ENCODE peak calls at places on chromosomes 1 and 21, in nine cellular contexts. One of them, this sample, is unnamed.

GRCh38 chr1:110634455-110635281 is 28.5 kb upstream of the KCNA2 start:
- DNase-seq in Panc1: no peak
- DNase-seq in spleen: peak
- DNase-seq in GM12892: peak
- DNase-seq in prostate gland: peak
- DNase-seq in GM23338: no peak
- DNase-seq in GM12891: peak
- DNase-seq in GM12878: peak
- DNase-seq in suprapubic skin: no peak
- DNase-seq in this sample: peak

GRCh38 chr1:924619-925323 is 1.0 kb downstream of the SAMD11 start:
- DNase-seq in Panc1: no peak
- DNase-seq in spleen: no peak
- DNase-seq in GM12892: no peak
- DNase-seq in prostate gland: no peak
- DNase-seq in GM23338: peak
- DNase-seq in GM12891: no peak
- DNase-seq in GM12878: no peak
- DNase-seq in suprapubic skin: no peak
- DNase-seq in this sample: no peak

GRCh38 chr1:228416217-228416971 is at the start of gene TRIM17:
- DNase-seq in Panc1: no peak
- DNase-seq in spleen: peak
- DNase-seq in GM12892: no peak
- DNase-seq in prostate gland: no peak
- DNase-seq in GM23338: peak
- DNase-seq in GM12891: peak
- DNase-seq in GM12878: no peak
- DNase-seq in suprapubic skin: peak
- DNase-seq in this sample: no peak

GRCh38 chr1:921011-921837 is 2.5 kb upstream of the SAMD11 start:
- DNase-seq in Panc1: no peak
- DNase-seq in spleen: no peak
- DNase-seq in GM12892: no peak
- DNase-seq in prostate gland: no peak
- DNase-seq in GM23338: peak
- DNase-seq in GM12891: no peak
- DNase-seq in GM12878: no peak
- DNase-seq in suprapubic skin: no peak
- DNase-seq in this sample: no peak

GRCh38 chr1:110062612-110063011 is 7.9 kb downstream of the ALX3 start:
- DNase-seq in Panc1: no peak
- DNase-seq in spleen: no peak
- DNase-seq in GM12892: no peak
- DNase-seq in prostate gland: no peak
- DNase-seq in GM23338: no peak
- DNase-seq in GM12891: no peak
- DNase-seq in GM12878: no peak
- DNase-seq in suprapubic skin: no peak
- DNase-seq in this sample: no peak

GRCh38 chr1:225772323-225772768 is 5.3 kb upstream of the SRP9 start:
- DNase-seq in Panc1: peak
- DNase-seq in spleen: peak
- DNase-seq in GM12892: peak
- DNase-seq in prostate gland: peak
- DNase-seq in GM23338: peak
- DNase-seq in GM12891: no peak
- DNase-seq in GM12878: no peak
- DNase-seq in suprapubic skin: peak
- DNase-seq in this sample: peak

GRCh38 chr21:43995521-43996105 is 16.5 kb upstream of the TRAPPC10 start:
- DNase-seq in Panc1: no peak
- DNase-seq in spleen: peak
- DNase-seq in GM12892: no peak
- DNase-seq in prostate gland: no peak
- DNase-seq in GM23338: no peak
- DNase-seq in GM12891: no peak
- DNase-seq in GM12878: no peak
- DNase-seq in suprapubic skin: no peak
- DNase-seq in this sample: no peak

GRCh38 chr1:210236386-210236839 is 3.8 kb downstream of the SERTAD4 start:
- DNase-seq in Panc1: no peak
- DNase-seq in spleen: no peak
- DNase-seq in GM12892: no peak
- DNase-seq in prostate gland: no peak
- DNase-seq in GM23338: no peak
- DNase-seq in GM12891: no peak
- DNase-seq in GM12878: no peak
- DNase-seq in suprapubic skin: no peak
- DNase-seq in this sample: no peak

GRCh38 chr1:54376085-54377039 is 29.8 kb downstream of the SSBP3 start:
- DNase-seq in Panc1: no peak
- DNase-seq in spleen: no peak
- DNase-seq in GM12892: peak
- DNase-seq in prostate gland: no peak
- DNase-seq in GM23338: no peak
- DNase-seq in GM12891: peak
- DNase-seq in GM12878: peak
- DNase-seq in suprapubic skin: no peak
- DNase-seq in this sample: no peak

GRCh38 chr21:42056468-42056867 is 14.6 kb upstream of the UMODL1 start:
- DNase-seq in Panc1: no peak
- DNase-seq in spleen: peak
- DNase-seq in GM12892: no peak
- DNase-seq in prostate gland: peak
- DNase-seq in GM23338: no peak
- DNase-seq in GM12891: no peak
- DNase-seq in GM12878: no peak
- DNase-seq in suprapubic skin: no peak
- DNase-seq in this sample: no peak

GRCh38 chr1:8239306-8240023 is 78.4 kb upstream of the SLC45A1 start:
- DNase-seq in Panc1: no peak
- DNase-seq in spleen: peak
- DNase-seq in GM12892: no peak
- DNase-seq in prostate gland: no peak
- DNase-seq in GM23338: peak
- DNase-seq in GM12891: no peak
- DNase-seq in GM12878: no peak
- DNase-seq in suprapubic skin: no peak
- DNase-seq in this sample: peak

GRCh38 chr1:10104844-10105243 is 72.1 kb downstream of the UBE4B start:
- DNase-seq in Panc1: no peak
- DNase-seq in spleen: no peak
- DNase-seq in GM12892: no peak
- DNase-seq in prostate gland: no peak
- DNase-seq in GM23338: no peak
- DNase-seq in GM12891: no peak
- DNase-seq in GM12878: no peak
- DNase-seq in suprapubic skin: no peak
- DNase-seq in this sample: no peak

GRCh38 chr21:31893841-31894240 is 21.0 kb downstream of the HUNK start:
- DNase-seq in Panc1: no peak
- DNase-seq in spleen: no peak
- DNase-seq in GM12892: no peak
- DNase-seq in prostate gland: no peak
- DNase-seq in GM23338: no peak
- DNase-seq in GM12891: no peak
- DNase-seq in GM12878: no peak
- DNase-seq in suprapubic skin: no peak
- DNase-seq in this sample: no peak

GRCh38 chr1:63835075-63835633 is 61.3 kb downstream of the ROR1 start:
- DNase-seq in Panc1: no peak
- DNase-seq in spleen: no peak
- DNase-seq in GM12892: no peak
- DNase-seq in prostate gland: no peak
- DNase-seq in GM23338: no peak
- DNase-seq in GM12891: no peak
- DNase-seq in GM12878: no peak
- DNase-seq in suprapubic skin: no peak
- DNase-seq in this sample: no peak

GRCh38 chr1:11749203-11749689 is 12.7 kb upstream of the C1orf167 start:
- DNase-seq in Panc1: no peak
- DNase-seq in spleen: peak
- DNase-seq in GM12892: peak
- DNase-seq in prostate gland: peak
- DNase-seq in GM23338: peak
- DNase-seq in GM12891: peak
- DNase-seq in GM12878: no peak
- DNase-seq in suprapubic skin: no peak
- DNase-seq in this sample: no peak

GRCh38 chr21:45266518-45267389 is 20.9 kb downstream of the POFUT2 start:
- DNase-seq in Panc1: no peak
- DNase-seq in spleen: peak
- DNase-seq in GM12892: no peak
- DNase-seq in prostate gland: no peak
- DNase-seq in GM23338: no peak
- DNase-seq in GM12891: no peak
- DNase-seq in GM12878: no peak
- DNase-seq in suprapubic skin: peak
- DNase-seq in this sample: peak

DNA sequence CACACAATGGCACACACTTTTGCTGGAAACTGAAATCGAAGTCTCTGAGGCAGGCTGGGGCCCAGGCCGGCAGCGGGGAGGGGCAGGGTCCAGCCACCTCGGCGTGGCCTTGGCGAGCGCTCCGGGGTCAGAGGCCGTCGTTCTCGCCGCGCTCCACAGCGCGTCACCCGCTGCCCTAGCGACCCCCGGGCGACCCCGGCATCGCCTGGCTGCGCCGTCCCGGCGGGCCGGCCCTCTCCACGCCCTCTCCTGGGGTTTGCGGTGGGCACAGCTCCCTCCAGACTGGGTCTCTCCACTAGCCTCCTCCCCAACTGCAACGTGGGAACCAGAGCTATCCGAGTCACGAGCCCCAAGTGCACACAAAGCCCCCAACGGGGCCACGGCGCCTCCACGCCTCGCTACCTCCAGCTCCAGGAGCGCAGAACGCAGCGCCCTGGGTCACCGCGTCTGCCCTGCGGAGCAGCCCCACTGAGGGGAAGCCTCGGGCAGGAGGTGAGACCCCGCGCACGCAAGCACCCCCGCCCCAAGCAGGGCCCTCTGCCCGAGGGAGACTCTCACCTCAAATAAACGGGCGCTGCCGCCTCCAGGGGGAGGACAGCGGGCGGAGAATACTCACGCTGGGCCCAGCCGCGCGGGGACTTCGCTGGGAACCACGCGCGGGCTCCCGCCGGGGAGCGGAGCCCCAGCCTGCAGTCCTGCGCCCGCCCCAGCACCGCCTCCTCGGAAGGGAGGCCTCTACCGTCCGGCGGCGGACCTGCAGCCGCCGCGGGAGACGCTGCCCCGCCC is 134.0 kb upstream of the BARHL2 start:
- DNase-seq in Panc1: no peak
- DNase-seq in spleen: peak
- DNase-seq in GM12892: peak
- DNase-seq in prostate gland: peak
- DNase-seq in GM23338: peak
- DNase-seq in GM12891: peak
- DNase-seq in GM12878: no peak
- DNase-seq in suprapubic skin: peak
- DNase-seq in this sample: peak
- TF ChIP-seq POLR2AphosphoS5 in Panc1: no peak
- TF ChIP-seq POLR2AphosphoS5 in spleen: no peak
- TF ChIP-seq POLR2AphosphoS5 in GM12892: no peak
- TF ChIP-seq POLR2AphosphoS5 in prostate gland: no peak
- TF ChIP-seq POLR2AphosphoS5 in GM23338: no peak
- TF ChIP-seq POLR2AphosphoS5 in GM12891: no peak
- TF ChIP-seq POLR2AphosphoS5 in GM12878: no peak
- TF ChIP-seq POLR2AphosphoS5 in suprapubic skin: no peak
- TF ChIP-seq POLR2AphosphoS5 in this sample: no peak

GRCh38 chr1:155051342-155051776 is 243 bp downstream of the ADAM15 start:
- DNase-seq in Panc1: no peak
- DNase-seq in spleen: no peak
- DNase-seq in GM12892: no peak
- DNase-seq in prostate gland: no peak
- DNase-seq in GM23338: no peak
- DNase-seq in GM12891: no peak
- DNase-seq in GM12878: no peak
- DNase-seq in suprapubic skin: no peak
- DNase-seq in this sample: no peak
- TF ChIP-seq POLR2AphosphoS5 in Panc1: no peak
- TF ChIP-seq POLR2AphosphoS5 in spleen: peak
- TF ChIP-seq POLR2AphosphoS5 in GM12892: no peak
- TF ChIP-seq POLR2AphosphoS5 in prostate gland: no peak
- TF ChIP-seq POLR2AphosphoS5 in GM23338: peak
- TF ChIP-seq POLR2AphosphoS5 in GM12891: no peak
- TF ChIP-seq POLR2AphosphoS5 in GM12878: no peak
- TF ChIP-seq POLR2AphosphoS5 in suprapubic skin: no peak
- TF ChIP-seq POLR2AphosphoS5 in this sample: peak

GRCh38 chr21:35048183-35048601 is 910 bp downstream of the RUNX1 start:
- DNase-seq in Panc1: no peak
- DNase-seq in spleen: peak
- DNase-seq in GM12892: no peak
- DNase-seq in prostate gland: no peak
- DNase-seq in GM23338: no peak
- DNase-seq in GM12891: no peak
- DNase-seq in GM12878: no peak
- DNase-seq in suprapubic skin: no peak
- DNase-seq in this sample: no peak

GRCh38 chr21:35051287-35051818 is 2.3 kb upstream of the RUNX1 start:
- DNase-seq in Panc1: no peak
- DNase-seq in spleen: peak
- DNase-seq in GM12892: peak
- DNase-seq in prostate gland: peak
- DNase-seq in GM23338: peak
- DNase-seq in GM12891: peak
- DNase-seq in GM12878: no peak
- DNase-seq in suprapubic skin: peak
- DNase-seq in this sample: peak

GRCh38 chr21:35050348-35051286 is 1.5 kb upstream of the RUNX1 start:
- DNase-seq in Panc1: no peak
- DNase-seq in spleen: no peak
- DNase-seq in GM12892: no peak
- DNase-seq in prostate gland: no peak
- DNase-seq in GM23338: no peak
- DNase-seq in GM12891: no peak
- DNase-seq in GM12878: no peak
- DNase-seq in suprapubic skin: no peak
- DNase-seq in this sample: peak

GRCh38 chr21:35046880-35047229 is 2.2 kb downstream of the RUNX1 start:
- DNase-seq in Panc1: no peak
- DNase-seq in spleen: peak
- DNase-seq in GM12892: no peak
- DNase-seq in prostate gland: no peak
- DNase-seq in GM23338: no peak
- DNase-seq in GM12891: no peak
- DNase-seq in GM12878: no peak
- DNase-seq in suprapubic skin: no peak
- DNase-seq in this sample: no peak

GRCh38 chr21:35048706-35049617 is at the start of gene RUNX1:
- DNase-seq in Panc1: no peak
- DNase-seq in spleen: peak
- DNase-seq in GM12892: peak
- DNase-seq in prostate gland: no peak
- DNase-seq in GM23338: no peak
- DNase-seq in GM12891: peak
- DNase-seq in GM12878: peak
- DNase-seq in suprapubic skin: no peak
- DNase-seq in this sample: no peak
- TF ChIP-seq POLR2AphosphoS5 in Panc1: no peak
- TF ChIP-seq POLR2AphosphoS5 in spleen: peak
- TF ChIP-seq POLR2AphosphoS5 in GM12892: peak
- TF ChIP-seq POLR2AphosphoS5 in prostate gland: no peak
- TF ChIP-seq POLR2AphosphoS5 in GM23338: no peak
- TF ChIP-seq POLR2AphosphoS5 in GM12891: peak
- TF ChIP-seq POLR2AphosphoS5 in GM12878: peak
- TF ChIP-seq POLR2AphosphoS5 in suprapubic skin: no peak
- TF ChIP-seq POLR2AphosphoS5 in this sample: peak

GRCh38 chr21:37366488-37367300 is at the start of gene DYRK1A:
- DNase-seq in Panc1: peak
- DNase-seq in spleen: peak
- DNase-seq in GM12892: peak
- DNase-seq in prostate gland: peak
- DNase-seq in GM23338: peak
- DNase-seq in GM12891: peak
- DNase-seq in GM12878: peak
- DNase-seq in suprapubic skin: peak
- DNase-seq in this sample: peak
- TF ChIP-seq POLR2AphosphoS5 in Panc1: peak
- TF ChIP-seq POLR2AphosphoS5 in spleen: peak
- TF ChIP-seq POLR2AphosphoS5 in GM12892: peak
- TF ChIP-seq POLR2AphosphoS5 in prostate gland: peak
- TF ChIP-seq POLR2AphosphoS5 in GM23338: peak
- TF ChIP-seq POLR2AphosphoS5 in GM12891: peak
- TF ChIP-seq POLR2AphosphoS5 in GM12878: peak
- TF ChIP-seq POLR2AphosphoS5 in suprapubic skin: peak
- TF ChIP-seq POLR2AphosphoS5 in this sample: peak

This sample was measured in sigmoid colon.